ENCODE peak calls at places on chromosome 14, in nine cellular contexts. One of them, this sample, is unnamed.
A peak's percentile ranks its signal among the peaks of the same experiment; 100 is the strongest.

GRCh38 chr14:51261151-51261550 is 21.1 kb downstream of the TMX1 start:
- DNase-seq in esophagus muscularis mucosa: no peak
- DNase-seq in AG09319: no peak
- DNase-seq in fibroblast of mammary gland: no peak
- DNase-seq in epithelial cell of esophagus: no peak
- DNase-seq in AG04449: no peak
- DNase-seq in ascending aorta: no peak
- DNase-seq in HL-60: no peak
- DNase-seq in progenitor cell of endocrine pancreas: no peak
- DNase-seq in this sample: no peak

GRCh38 chr14:99759546-99759925 is 33.7 kb upstream of the EML1 start:
- DNase-seq in esophagus muscularis mucosa: no peak
- DNase-seq in AG09319: no peak
- DNase-seq in fibroblast of mammary gland: no peak
- DNase-seq in epithelial cell of esophagus: no peak
- DNase-seq in AG04449: no peak
- DNase-seq in ascending aorta: peak; percentile 56
- DNase-seq in HL-60: no peak
- DNase-seq in progenitor cell of endocrine pancreas: no peak
- DNase-seq in this sample: no peak

GRCh38 chr14:51593397-51593796 is 58.3 kb upstream of the FRMD6 start:
- DNase-seq in esophagus muscularis mucosa: no peak
- DNase-seq in AG09319: no peak
- DNase-seq in fibroblast of mammary gland: no peak
- DNase-seq in epithelial cell of esophagus: no peak
- DNase-seq in AG04449: no peak
- DNase-seq in ascending aorta: no peak
- DNase-seq in HL-60: no peak
- DNase-seq in progenitor cell of endocrine pancreas: no peak
- DNase-seq in this sample: no peak

GRCh38 chr14:37062191-37062803 is 110.1 kb downstream of the SLC25A21 start:
- DNase-seq in esophagus muscularis mucosa: no peak
- DNase-seq in AG09319: no peak
- DNase-seq in fibroblast of mammary gland: no peak
- DNase-seq in epithelial cell of esophagus: no peak
- DNase-seq in AG04449: no peak
- DNase-seq in ascending aorta: no peak
- DNase-seq in HL-60: no peak
- DNase-seq in progenitor cell of endocrine pancreas: no peak
- DNase-seq in this sample: no peak

GRCh38 chr14:44910826-44911225 is 50.9 kb downstream of the KLHL28 start:
- DNase-seq in esophagus muscularis mucosa: no peak
- DNase-seq in AG09319: no peak
- DNase-seq in fibroblast of mammary gland: no peak
- DNase-seq in epithelial cell of esophagus: no peak
- DNase-seq in AG04449: no peak
- DNase-seq in ascending aorta: no peak
- DNase-seq in HL-60: no peak
- DNase-seq in progenitor cell of endocrine pancreas: no peak
- DNase-seq in this sample: no peak

GRCh38 chr14:67137744-67138371 is 51.4 kb upstream of the GARIN2 start:
- DNase-seq in esophagus muscularis mucosa: no peak
- DNase-seq in AG09319: no peak
- DNase-seq in fibroblast of mammary gland: peak; percentile 26
- DNase-seq in epithelial cell of esophagus: peak; percentile 13
- DNase-seq in AG04449: no peak
- DNase-seq in ascending aorta: no peak
- DNase-seq in HL-60: no peak
- DNase-seq in progenitor cell of endocrine pancreas: no peak
- DNase-seq in this sample: no peak

GRCh38 chr14:67514203-67514607 is 18.9 kb upstream of the PLEKHH1 start:
- DNase-seq in esophagus muscularis mucosa: no peak
- DNase-seq in AG09319: no peak
- DNase-seq in fibroblast of mammary gland: no peak
- DNase-seq in epithelial cell of esophagus: no peak
- DNase-seq in AG04449: no peak
- DNase-seq in ascending aorta: no peak
- DNase-seq in HL-60: no peak
- DNase-seq in progenitor cell of endocrine pancreas: no peak
- DNase-seq in this sample: no peak

GRCh38 chr14:61420326-61420725 is 98.9 kb downstream of the PRKCH start:
- DNase-seq in esophagus muscularis mucosa: peak; percentile 75
- DNase-seq in AG09319: no peak
- DNase-seq in fibroblast of mammary gland: no peak
- DNase-seq in epithelial cell of esophagus: peak; percentile 93
- DNase-seq in AG04449: no peak
- DNase-seq in ascending aorta: no peak
- DNase-seq in HL-60: no peak
- DNase-seq in progenitor cell of endocrine pancreas: no peak
- DNase-seq in this sample: no peak

GRCh38 chr14:49553892-49554291 is 32.3 kb downstream of the RPS29 start:
- DNase-seq in esophagus muscularis mucosa: no peak
- DNase-seq in AG09319: no peak
- DNase-seq in fibroblast of mammary gland: no peak
- DNase-seq in epithelial cell of esophagus: no peak
- DNase-seq in AG04449: no peak
- DNase-seq in ascending aorta: no peak
- DNase-seq in HL-60: no peak
- DNase-seq in progenitor cell of endocrine pancreas: no peak
- DNase-seq in this sample: no peak

GRCh38 chr14:100531152-100531551 is 56.1 kb downstream of the BEGAIN start:
- DNase-seq in esophagus muscularis mucosa: peak; percentile 72
- DNase-seq in AG09319: no peak
- DNase-seq in fibroblast of mammary gland: no peak
- DNase-seq in epithelial cell of esophagus: no peak
- DNase-seq in AG04449: no peak
- DNase-seq in ascending aorta: no peak
- DNase-seq in HL-60: no peak
- DNase-seq in progenitor cell of endocrine pancreas: no peak
- DNase-seq in this sample: no peak

GRCh38 chr14:59265808-59266207 is 77.3 kb downstream of the DAAM1 start:
- DNase-seq in esophagus muscularis mucosa: no peak
- DNase-seq in AG09319: no peak
- DNase-seq in fibroblast of mammary gland: peak; percentile 60
- DNase-seq in epithelial cell of esophagus: peak; percentile 84
- DNase-seq in AG04449: no peak
- DNase-seq in ascending aorta: no peak
- DNase-seq in HL-60: no peak
- DNase-seq in progenitor cell of endocrine pancreas: no peak
- DNase-seq in this sample: no peak

GRCh38 chr14:65993996-65994395 is 492.2 kb upstream of the CCDC196 start:
- DNase-seq in esophagus muscularis mucosa: no peak
- DNase-seq in AG09319: no peak
- DNase-seq in fibroblast of mammary gland: no peak
- DNase-seq in epithelial cell of esophagus: no peak
- DNase-seq in AG04449: no peak
- DNase-seq in ascending aorta: no peak
- DNase-seq in HL-60: no peak
- DNase-seq in progenitor cell of endocrine pancreas: no peak
- DNase-seq in this sample: no peak

GRCh38 chr14:61749867-61750266 is 12.4 kb upstream of the SNAPC1 start:
- DNase-seq in esophagus muscularis mucosa: no peak
- DNase-seq in AG09319: no peak
- DNase-seq in fibroblast of mammary gland: no peak
- DNase-seq in epithelial cell of esophagus: peak; percentile 41
- DNase-seq in AG04449: no peak
- DNase-seq in ascending aorta: no peak
- DNase-seq in HL-60: no peak
- DNase-seq in progenitor cell of endocrine pancreas: no peak
- DNase-seq in this sample: no peak

GRCh38 chr14:100080206-100080605 is 15.0 kb downstream of the EVL start:
- DNase-seq in esophagus muscularis mucosa: no peak
- DNase-seq in AG09319: no peak
- DNase-seq in fibroblast of mammary gland: no peak
- DNase-seq in epithelial cell of esophagus: no peak
- DNase-seq in AG04449: no peak
- DNase-seq in ascending aorta: no peak
- DNase-seq in HL-60: no peak
- DNase-seq in progenitor cell of endocrine pancreas: no peak
- DNase-seq in this sample: no peak

GRCh38 chr14:39038542-39038941 is 64.5 kb downstream of the SEC23A start:
- DNase-seq in esophagus muscularis mucosa: no peak
- DNase-seq in AG09319: no peak
- DNase-seq in fibroblast of mammary gland: no peak
- DNase-seq in epithelial cell of esophagus: no peak
- DNase-seq in AG04449: no peak
- DNase-seq in ascending aorta: no peak
- DNase-seq in HL-60: no peak
- DNase-seq in progenitor cell of endocrine pancreas: no peak
- DNase-seq in this sample: no peak

DNA sequence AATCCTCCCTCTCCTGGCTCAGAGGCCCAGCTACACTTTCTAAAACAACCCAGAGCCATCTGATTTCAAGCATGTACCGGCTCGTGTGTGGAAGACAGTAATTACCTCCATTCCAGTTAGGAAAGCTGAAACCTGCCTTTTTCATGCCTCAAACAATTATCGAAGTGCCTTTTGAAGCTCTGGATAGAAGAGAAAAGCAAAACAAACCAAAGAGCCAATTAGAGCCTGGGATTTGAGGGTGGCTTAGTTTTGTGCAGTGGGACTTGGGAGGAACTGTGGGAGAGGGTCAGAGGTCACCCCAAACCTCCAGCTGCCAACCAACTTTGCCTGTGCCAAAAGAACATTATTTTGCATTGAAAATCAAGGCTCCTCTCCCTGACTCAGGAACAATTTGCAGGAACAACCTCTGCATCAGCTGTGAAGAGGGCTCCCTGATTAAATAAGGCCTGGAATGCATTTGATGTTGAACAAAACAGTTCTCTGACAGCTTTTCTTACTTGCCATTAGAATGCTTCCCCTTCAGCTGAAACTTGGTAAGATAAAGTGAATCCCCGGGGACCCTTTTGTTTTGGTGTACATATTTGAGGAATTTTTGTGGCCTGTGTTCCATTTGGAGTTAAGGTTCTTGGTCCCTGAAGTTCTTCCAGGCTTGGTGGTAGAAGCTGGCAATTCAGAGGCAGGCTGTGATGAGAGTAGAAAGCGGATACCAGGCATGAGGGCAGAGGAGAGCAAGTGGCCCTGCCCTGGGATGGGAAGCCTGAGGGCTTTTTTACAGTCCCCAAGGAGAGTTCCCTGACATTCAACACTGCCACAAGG is 270.1 kb downstream of the ZFP36L1 start:
- DNase-seq in esophagus muscularis mucosa: peak; percentile 87
- DNase-seq in AG09319: peak; percentile 80
- DNase-seq in fibroblast of mammary gland: peak; percentile 70
- DNase-seq in epithelial cell of esophagus: no peak
- DNase-seq in AG04449: peak; percentile 14
- DNase-seq in ascending aorta: no peak
- DNase-seq in HL-60: no peak
- DNase-seq in progenitor cell of endocrine pancreas: no peak
- DNase-seq in this sample: no peak
- TF ChIP-seq CTCF in esophagus muscularis mucosa: no peak
- TF ChIP-seq CTCF in AG09319: peak; percentile 49
- TF ChIP-seq CTCF in fibroblast of mammary gland: peak; percentile 12
- TF ChIP-seq CTCF in epithelial cell of esophagus: no peak
- TF ChIP-seq CTCF in AG04449: no peak
- TF ChIP-seq CTCF in ascending aorta: no peak
- TF ChIP-seq CTCF in HL-60: no peak
- TF ChIP-seq CTCF in progenitor cell of endocrine pancreas: no peak
- TF ChIP-seq CTCF in this sample: no peak

GRCh38 chr14:70259420-70259819 is 70.7 kb upstream of the SLC8A3 start:
- DNase-seq in esophagus muscularis mucosa: no peak
- DNase-seq in AG09319: no peak
- DNase-seq in fibroblast of mammary gland: no peak
- DNase-seq in epithelial cell of esophagus: no peak
- DNase-seq in AG04449: no peak
- DNase-seq in ascending aorta: no peak
- DNase-seq in HL-60: no peak
- DNase-seq in progenitor cell of endocrine pancreas: no peak
- DNase-seq in this sample: no peak

GRCh38 chr14:70254476-70254961 is 65.8 kb upstream of the SLC8A3 start:
- DNase-seq in esophagus muscularis mucosa: no peak
- DNase-seq in AG09319: no peak
- DNase-seq in fibroblast of mammary gland: peak; percentile 8
- DNase-seq in epithelial cell of esophagus: peak; percentile 64
- DNase-seq in AG04449: no peak
- DNase-seq in ascending aorta: no peak
- DNase-seq in HL-60: no peak
- DNase-seq in progenitor cell of endocrine pancreas: peak; percentile 34
- DNase-seq in this sample: no peak

GRCh38 chr14:70257526-70257925 is 68.8 kb upstream of the SLC8A3 start:
- DNase-seq in esophagus muscularis mucosa: no peak
- DNase-seq in AG09319: no peak
- DNase-seq in fibroblast of mammary gland: peak; percentile 1
- DNase-seq in epithelial cell of esophagus: peak; percentile 41
- DNase-seq in AG04449: no peak
- DNase-seq in ascending aorta: no peak
- DNase-seq in HL-60: peak; percentile 28
- DNase-seq in progenitor cell of endocrine pancreas: no peak
- DNase-seq in this sample: no peak
- TF ChIP-seq CTCF in esophagus muscularis mucosa: no peak
- TF ChIP-seq CTCF in AG09319: no peak
- TF ChIP-seq CTCF in fibroblast of mammary gland: peak; percentile 35
- TF ChIP-seq CTCF in epithelial cell of esophagus: peak; percentile 48
- TF ChIP-seq CTCF in AG04449: no peak
- TF ChIP-seq CTCF in ascending aorta: no peak
- TF ChIP-seq CTCF in HL-60: no peak
- TF ChIP-seq CTCF in progenitor cell of endocrine pancreas: no peak
- TF ChIP-seq CTCF in this sample: no peak

DNA sequence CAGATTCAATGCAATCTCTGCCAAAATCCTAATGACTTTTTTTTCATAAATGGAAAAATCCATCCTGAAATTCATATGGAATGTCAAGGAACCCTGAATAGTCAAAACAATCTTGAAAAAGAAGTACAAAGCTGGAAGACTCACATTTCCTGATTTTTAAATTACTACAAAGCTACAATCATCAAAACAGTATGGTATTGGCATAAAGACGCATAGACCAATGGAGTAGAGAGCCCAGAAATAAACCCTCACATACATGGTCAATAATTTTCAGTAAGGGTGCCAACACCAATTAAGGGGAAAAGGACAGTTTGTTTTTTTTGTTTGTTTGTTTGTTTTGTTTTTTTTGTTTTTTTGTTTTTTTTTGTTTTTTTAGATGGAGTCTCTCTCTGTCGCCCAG is 4.6 kb upstream of the RD3L start:
- DNase-seq in esophagus muscularis mucosa: no peak
- DNase-seq in AG09319: no peak
- DNase-seq in fibroblast of mammary gland: no peak
- DNase-seq in epithelial cell of esophagus: no peak
- DNase-seq in AG04449: no peak
- DNase-seq in ascending aorta: no peak
- DNase-seq in HL-60: no peak
- DNase-seq in progenitor cell of endocrine pancreas: no peak
- DNase-seq in this sample: no peak
- TF ChIP-seq CTCF in esophagus muscularis mucosa: no peak
- TF ChIP-seq CTCF in AG09319: no peak
- TF ChIP-seq CTCF in fibroblast of mammary gland: no peak
- TF ChIP-seq CTCF in epithelial cell of esophagus: no peak
- TF ChIP-seq CTCF in AG04449: no peak
- TF ChIP-seq CTCF in ascending aorta: no peak
- TF ChIP-seq CTCF in HL-60: no peak
- TF ChIP-seq CTCF in progenitor cell of endocrine pancreas: no peak
- TF ChIP-seq CTCF in this sample: no peak

DNA sequence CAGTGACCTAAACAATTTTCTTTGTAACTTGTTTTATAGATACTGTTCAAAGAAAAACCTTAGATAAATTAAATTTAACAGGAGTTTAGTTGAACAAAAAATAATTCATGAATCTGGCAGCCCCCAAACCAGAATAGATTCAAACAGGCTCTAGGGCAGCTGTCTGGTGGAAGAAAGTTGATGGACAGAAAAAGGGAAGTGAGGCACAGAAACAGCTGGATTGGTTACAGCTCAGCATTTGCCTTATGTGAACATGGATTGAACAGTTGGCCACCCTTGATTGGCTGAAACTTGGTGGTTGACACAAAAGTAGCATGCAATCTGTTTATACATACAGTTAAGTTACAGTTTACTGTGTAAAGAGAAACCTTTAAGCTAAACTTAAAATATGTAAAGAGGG is 954.3 kb upstream of the FLRT2 start:
- DNase-seq in esophagus muscularis mucosa: no peak
- DNase-seq in AG09319: no peak
- DNase-seq in fibroblast of mammary gland: no peak
- DNase-seq in epithelial cell of esophagus: no peak
- DNase-seq in AG04449: no peak
- DNase-seq in ascending aorta: no peak
- DNase-seq in HL-60: no peak
- DNase-seq in progenitor cell of endocrine pancreas: no peak
- DNase-seq in this sample: no peak
- TF ChIP-seq CTCF in esophagus muscularis mucosa: no peak
- TF ChIP-seq CTCF in AG09319: no peak
- TF ChIP-seq CTCF in fibroblast of mammary gland: no peak
- TF ChIP-seq CTCF in epithelial cell of esophagus: no peak
- TF ChIP-seq CTCF in AG04449: no peak
- TF ChIP-seq CTCF in ascending aorta: no peak
- TF ChIP-seq CTCF in HL-60: no peak
- TF ChIP-seq CTCF in progenitor cell of endocrine pancreas: no peak
- TF ChIP-seq CTCF in this sample: no peak

This sample was measured in activated B cell treated with CpG ODN at 0.5 μM for 24 hours.